ENCODE peak calls at places on chromosomes 2 and 18, in four cellular contexts. B is A549, E is ovary, R is tibial nerve. P is an unnamed sample. For H3K4me1, the result is how much of the 10 kb centered on the place peaks cover.

GRCh38 chr2:144405313-144405710 is 114.6 kb downstream of the ZEB2 start:
- DNase-seq in B (no peak), E (no peak), R (no peak), P (no peak)

GRCh38 chr18:39724652-39725051 is 2159.1 kb upstream of the CELF4 start:
- DNase-seq in B (no peak), E (no peak), R (no peak), P (no peak)

GRCh38 chr18:37762076-37762475 is 196.5 kb upstream of the CELF4 start:
- DNase-seq in B (no peak), E (no peak), R (no peak), P (no peak)

GRCh38 chr2:6823111-6823510 is 42.6 kb downstream of the CMPK2 start:
- DNase-seq in B (no peak), E (no peak), R (no peak), P (no peak)

GRCh38 chr2:24970483-24971299 is 1.1 kb downstream of the DNAJC27 start:
- DNase-seq in B (no peak), E (peak), R (peak), P (no peak)

GRCh38 chr2:579351-579886 is 97.8 kb downstream of the TMEM18 start:
- DNase-seq in B (no peak), E (no peak), R (no peak), P (no peak)

GRCh38 chr2:240407090-240407489 is 28.4 kb upstream of the GPC1 start:
- DNase-seq in B (no peak), E (no peak), R (no peak), P (no peak)

GRCh38 chr2:70541481-70542020 is 12.1 kb downstream of the TGFA start:
- DNase-seq in B (no peak), E (no peak), R (no peak), P (no peak)

GRCh38 chr2:96527990-96528679 is 8.4 kb upstream of the ARID5A start:
- DNase-seq in B (no peak), E (peak), R (no peak), P (peak)

GRCh38 chr2:28664120-28664842 is 87.3 kb upstream of the PPP1CB start:
- DNase-seq in B (no peak), E (peak), R (no peak), P (peak)

GRCh38 chr2:231687133-231687852 is 21.0 kb upstream of the PTMA start:
- DNase-seq in B (peak), E (peak), R (no peak), P (peak)

GRCh38 chr2:181784556-181784955 is 104.2 kb upstream of the NEUROD1 start:
- DNase-seq in B (no peak), E (no peak), R (no peak), P (no peak)

GRCh38 chr2:74392449-74392743 is 12.3 kb upstream of the DCTN1 start:
- DNase-seq in B (no peak), E (no peak), R (no peak), P (no peak)

GRCh38 chr2:229815342-229815741 is 101.0 kb upstream of the DNER start:
- DNase-seq in B (no peak), E (no peak), R (no peak), P (no peak)

GRCh38 chr2:226799976-226800940 is 638 bp upstream of the IRS1 start:
- DNase-seq in B (no peak), E (peak), R (peak), P (peak)

GRCh38 chr2:30208453-30208852 is 22.9 kb upstream of the LBH start:
- DNase-seq in B (peak), E (peak), R (peak), P (no peak)

GRCh38 chr2:60358471-60358870 is 195.0 kb downstream of the BCL11A start:
- DNase-seq in B (no peak), E (no peak), R (no peak), P (no peak)
- H3K4me1 ChIP-seq in B (under half), E (under half), R (under half), P (under half)

GRCh38 chr2:157473585-157473984 is 29.7 kb upstream of the CYTIP start:
- DNase-seq in B (no peak), E (no peak), R (no peak), P (no peak)

GRCh38 chr2:157480182-157480961 is 36.5 kb upstream of the CYTIP start:
- DNase-seq in B (no peak), E (no peak), R (peak), P (peak)

GRCh38 chr2:157475722-157476390 is 32.0 kb upstream of the CYTIP start:
- DNase-seq in B (no peak), E (no peak), R (no peak), P (no peak)

GRCh38 chr2:157479081-157480027 is 35.5 kb upstream of the CYTIP start:
- DNase-seq in B (no peak), E (no peak), R (no peak), P (no peak)

GRCh38 chr2:157476915-157477709 is 33.2 kb upstream of the CYTIP start:
- DNase-seq in B (no peak), E (no peak), R (no peak), P (no peak)
- TF ChIP-seq EP300 in B (no peak), E (no peak), R (no peak), P (no peak)

GRCh38 chr2:112584891-112585250 is 462 bp downstream of the CHCHD5 start:
- DNase-seq in B (no peak), E (no peak), R (no peak), P (no peak)

GRCh38 chr2:112585400-112585799 is 991 bp downstream of the CHCHD5 start:
- DNase-seq in B (no peak), E (no peak), R (no peak), P (no peak)

GRCh38 chr2:112585873-112586477 is 1.6 kb downstream of the CHCHD5 start:
- DNase-seq in B (no peak), E (no peak), R (no peak), P (no peak)

GRCh38 chr2:112583497-112584133 is 794 bp upstream of the CHCHD5 start:
- DNase-seq in B (peak), E (no peak), R (peak), P (no peak)

DNA sequence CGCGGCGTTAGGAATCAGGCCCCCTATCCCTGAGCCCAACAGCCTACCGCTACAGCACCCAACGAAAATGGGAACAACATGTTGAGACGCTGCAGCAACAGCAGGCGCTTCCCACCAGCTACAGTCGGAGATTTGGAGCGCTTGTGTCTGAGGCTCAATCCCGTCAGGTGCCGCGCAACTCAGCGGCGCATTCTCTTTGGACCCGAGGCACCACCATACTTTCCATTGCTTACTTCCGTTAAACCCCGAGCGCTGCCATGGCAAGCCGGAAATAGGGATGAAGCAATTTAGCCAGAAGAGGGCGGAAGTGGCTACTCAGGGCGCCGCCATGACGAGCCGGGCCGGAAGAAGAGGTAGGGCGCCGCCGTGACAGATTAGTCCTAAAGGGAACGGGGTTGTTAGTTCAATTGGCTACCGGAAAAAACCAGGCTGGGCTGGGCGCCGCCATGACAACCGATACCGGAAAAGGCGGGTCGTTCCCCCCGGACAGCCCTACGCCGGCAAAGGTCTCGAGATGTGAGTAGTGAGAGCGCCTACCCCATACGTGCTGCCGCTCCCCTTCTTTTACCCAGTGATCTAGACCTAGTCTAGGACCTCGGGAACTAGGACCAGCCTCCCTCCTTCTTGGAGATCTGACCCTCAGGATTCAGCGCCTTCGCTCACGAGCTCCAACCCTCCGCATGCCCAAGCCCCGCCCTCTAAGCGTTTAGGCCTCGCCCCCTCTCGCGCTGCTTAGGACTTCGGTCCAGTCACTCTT is at the start of gene CHCHD5:
- DNase-seq in B (peak), E (peak), R (peak), P (peak)
- TF ChIP-seq POLR2A in B (peak), E (peak), R (peak), P (peak)

GRCh38 chr2:55155206-55155605 is 76.9 kb downstream of the CLHC1 start:
- DNase-seq in B (no peak), E (no peak), R (no peak), P (no peak)

GRCh38 chr2:55154525-55155030 is 77.5 kb downstream of the CLHC1 start:
- DNase-seq in B (no peak), E (no peak), R (no peak), P (no peak)

GRCh38 chr2:55151721-55152433 is 80.2 kb downstream of the CLHC1 start:
- DNase-seq in B (no peak), E (no peak), R (no peak), P (no peak)

GRCh38 chr2:55152475-55153422 is 79.3 kb downstream of the CLHC1 start:
- DNase-seq in B (no peak), E (no peak), R (no peak), P (no peak)

GRCh38 chr2:55153564-55154315 is 78.4 kb downstream of the CLHC1 start:
- DNase-seq in B (no peak), E (no peak), R (no peak), P (no peak)
- H3K4me1 ChIP-seq in B (under half), E (under half), R (under half), P (half or more)

GRCh38 chr2:198966269-198966668 is 491.5 kb downstream of the SATB2 start:
- DNase-seq in B (no peak), E (no peak), R (no peak), P (no peak)
- TF ChIP-seq EP300 in B (no peak), E (no peak), R (no peak), P (no peak)

DNA sequence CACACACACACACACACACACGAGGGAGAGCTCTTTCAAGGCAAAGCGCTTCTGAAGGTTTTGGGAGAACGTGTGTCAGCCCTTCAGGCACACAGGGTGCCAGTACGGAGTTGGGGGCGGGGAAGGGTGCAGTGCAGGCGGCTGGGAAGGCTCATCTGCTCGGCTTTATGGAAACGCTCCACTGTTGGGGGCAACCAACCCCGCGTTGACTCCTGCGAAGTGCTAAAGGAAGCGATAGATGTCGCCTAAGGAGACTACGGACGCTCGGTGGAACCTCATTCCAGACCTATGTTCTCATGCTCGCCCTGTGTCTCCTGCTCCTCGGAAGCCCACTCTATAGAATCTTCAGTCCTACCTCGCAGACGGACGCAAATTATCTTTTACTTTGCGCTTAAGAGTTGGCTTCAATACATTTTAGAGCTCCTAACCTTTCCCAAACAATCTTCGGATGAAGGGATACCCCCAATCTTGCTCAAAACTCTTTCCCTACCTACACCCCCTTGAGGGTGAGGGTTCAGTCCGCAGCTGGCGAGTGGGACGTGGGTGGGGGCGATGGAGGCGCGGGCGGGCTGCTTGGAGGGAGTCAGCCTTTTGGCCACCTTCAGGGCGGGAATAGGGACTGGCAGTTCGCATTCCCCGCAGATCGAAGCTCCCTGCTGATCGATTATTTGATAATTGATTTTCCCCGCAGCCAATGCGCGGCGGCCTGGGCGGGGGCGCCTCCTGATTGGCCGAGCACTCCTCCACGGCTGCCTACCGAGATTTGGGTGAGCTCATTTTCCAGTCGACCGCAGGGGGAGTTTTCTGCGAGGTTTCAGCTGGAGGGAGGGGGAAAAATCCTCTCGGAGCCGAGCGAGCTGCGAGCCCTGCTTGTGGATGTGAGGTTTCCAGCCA is 1.9 kb upstream of the MEIS1 start:
- DNase-seq in B (peak), E (peak), R (peak), P (peak)
- TF ChIP-seq POLR2A in B (no peak), E (peak), R (no peak), P (peak)

GRCh38 chr2:222360997-222361396 is 62.2 kb upstream of the PAX3 start:
- DNase-seq in B (no peak), E (no peak), R (no peak), P (no peak)
- H3K4me1 ChIP-seq in B (under half), E (under half), R (under half), P (under half)

GRCh38 chr2:27356382-27357181 is at the start of gene GTF3C2:
- DNase-seq in B (peak), E (peak), R (peak), P (peak)
- TF ChIP-seq EP300 in B (no peak), E (no peak), R (no peak), P (no peak)